ENCODE peak calls at places on chromosomes 13 and 19, in seven cellular contexts. L is thyroid gland; W is cardiac muscle cell; Q is IMR-90; I is CD8-positive, alpha-beta T cell; M is ovary; X is GM06990. N is an unnamed sample.

GRCh38 chr13:114047358-114047881 is 73.5 kb upstream of the C13orf46 start:
- DNase-seq in L (no peak), W (no peak), Q (peak; percentile 43), I (no peak), M (no peak), X (no peak), N (no peak)

GRCh38 chr19:39146091-39146490 is 20.5 kb downstream of the PAK4 start:
- DNase-seq in L (no peak), W (no peak), Q (no peak), I (no peak), M (no peak), X (no peak), N (no peak)

GRCh38 chr13:98300956-98301641 is 124.0 kb upstream of the RNF113B start:
- DNase-seq in L (peak; percentile 39), W (no peak), Q (peak; percentile 82), I (no peak), M (no peak), X (no peak), N (no peak)

GRCh38 chr13:113963376-113963775 is 10.5 kb downstream of the C13orf46 start:
- DNase-seq in L (no peak), W (no peak), Q (no peak), I (no peak), M (no peak), X (no peak), N (no peak)

GRCh38 chr19:32662186-32662585 is 12.8 kb downstream of the ANKRD27 start:
- DNase-seq in L (no peak), W (no peak), Q (peak; percentile 58), I (no peak), M (no peak), X (no peak), N (no peak)

GRCh38 chr13:99434258-99434788 is 66.9 kb upstream of the TM9SF2 start:
- DNase-seq in L (no peak), W (no peak), Q (no peak), I (peak; percentile 62), M (no peak), X (no peak), N (peak; percentile 42)

GRCh38 chr13:51811920-51812328 is 8.0 kb upstream of the DHRS12 start:
- DNase-seq in L (peak; percentile 27), W (no peak), Q (no peak), I (no peak), M (no peak), X (peak; percentile 35), N (no peak)

GRCh38 chr13:80716610-80717081 is 375.7 kb upstream of the SPRY2 start:
- DNase-seq in L (no peak), W (peak; percentile 45), Q (no peak), I (no peak), M (no peak), X (no peak), N (peak; percentile 5)

GRCh38 chr13:29835280-29836061 is 14.9 kb downstream of the UBL3 start:
- DNase-seq in L (no peak), W (no peak), Q (no peak), I (no peak), M (no peak), X (no peak), N (no peak)

GRCh38 chr13:46354143-46355087 is 32.6 kb downstream of the RUBCNL start:
- DNase-seq in L (no peak), W (no peak), Q (peak; percentile 88), I (no peak), M (no peak), X (peak; percentile 37), N (no peak)

GRCh38 chr13:55820817-55821216 is 1319.9 kb upstream of the PRR20A start:
- DNase-seq in L (no peak), W (no peak), Q (no peak), I (no peak), M (no peak), X (no peak), N (no peak)

GRCh38 chr19:5308471-5309437 is 31.9 kb downstream of the PTPRS start:
- DNase-seq in L (peak; percentile 45), W (no peak), Q (peak; percentile 90), I (no peak), M (peak; percentile 88), X (no peak), N (no peak)

GRCh38 chr19:50706387-50706786 is 13.2 kb downstream of the SHANK1 start:
- DNase-seq in L (no peak), W (no peak), Q (no peak), I (no peak), M (no peak), X (no peak), N (no peak)

GRCh38 chr19:2456301-2456570 is 523 bp downstream of the LMNB2 start:
- DNase-seq in L (no peak), W (no peak), Q (no peak), I (no peak), M (peak; percentile 53), X (no peak), N (no peak)

GRCh38 chr19:43641333-43641732 is 1.7 kb upstream of the CADM4 start:
- DNase-seq in L (no peak), W (no peak), Q (no peak), I (no peak), M (no peak), X (no peak), N (no peak)
- H3K4me3 ChIP-seq in L (no peak overlapping the region), W (no peak overlapping the region), Q (no peak overlapping the region), I (no peak overlapping the region), M (no peak overlapping the region), X (no peak overlapping the region), N (no peak overlapping the region)

GRCh38 chr19:10286803-10287737 is at the start of gene ICAM4:
- DNase-seq in L (peak; percentile 41), W (peak; percentile 71), Q (peak; percentile 29), I (no peak), M (peak; percentile 83), X (peak; percentile 69), N (no peak)

GRCh38 chr19:10289836-10290438 is at the start of gene ICAM5:
- DNase-seq in L (no peak), W (peak; percentile 61), Q (peak; percentile 42), I (no peak), M (peak; percentile 56), X (peak; percentile 72), N (no peak)

GRCh38 chr19:10290439-10290875 is 705 bp downstream of the ICAM5 start:
- DNase-seq in L (no peak), W (peak; percentile 32), Q (peak; percentile 7), I (no peak), M (peak; percentile 51), X (no peak), N (no peak)

GRCh38 chr19:10289167-10289835 is 451 bp upstream of the ICAM5 start:
- DNase-seq in L (no peak), W (peak; percentile 77), Q (peak; percentile 54), I (peak; percentile 44), M (peak; percentile 68), X (peak; percentile 86), N (no peak)

DNA sequence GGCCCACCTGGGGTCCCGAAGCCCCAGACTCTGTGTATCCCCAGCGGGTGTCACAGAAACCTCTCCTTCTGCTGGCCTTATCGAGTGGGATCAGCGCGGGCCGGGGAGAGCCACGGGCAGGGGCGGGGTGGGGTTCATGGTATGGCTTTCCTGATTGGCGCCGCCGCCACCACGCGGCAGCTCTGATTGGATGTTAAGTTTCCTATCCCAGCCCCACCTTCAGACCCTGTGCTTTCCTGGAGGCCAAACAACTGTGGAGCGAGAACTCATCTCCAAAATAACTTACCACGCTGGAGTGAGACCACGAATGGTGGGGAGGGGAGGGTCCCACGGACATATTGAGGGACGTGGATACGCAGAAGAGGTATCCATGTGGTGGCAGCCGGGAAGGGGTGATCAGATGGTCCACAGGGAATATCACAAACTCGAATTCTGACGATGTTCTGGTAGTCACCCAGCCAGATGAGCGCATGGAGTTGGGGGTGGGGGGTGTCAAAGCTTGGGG is 1.0 kb upstream of the ICAM5 start:
- DNase-seq in L (no peak), W (peak; percentile 65), Q (peak; percentile 40), I (no peak), M (no peak), X (peak; percentile 76), N (peak; percentile 29)
- H3K4me3 ChIP-seq in L (no peak overlapping the region), W (peak overlapping the region; percentile 50), Q (peak overlapping the region; percentile 77), I (peak overlapping the region; percentile 47), M (no peak overlapping the region), X (peak overlapping the region; percentile 55), N (no peak overlapping the region)

GRCh38 chr19:11578342-11579142 is 1.1 kb upstream of the ACP5 start:
- DNase-seq in L (peak; percentile 37), W (peak; percentile 20), Q (no peak), I (no peak), M (peak; percentile 81), X (peak; percentile 78), N (peak; percentile 42)
- H3K4me3 ChIP-seq in L (peak overlapping the region; percentile 20), W (no peak overlapping the region), Q (no peak overlapping the region), I (peak overlapping the region; percentile 65), M (peak overlapping the region; percentile 12), X (peak overlapping the region; percentile 65), N (peak overlapping the region; percentile 73)

DNA sequence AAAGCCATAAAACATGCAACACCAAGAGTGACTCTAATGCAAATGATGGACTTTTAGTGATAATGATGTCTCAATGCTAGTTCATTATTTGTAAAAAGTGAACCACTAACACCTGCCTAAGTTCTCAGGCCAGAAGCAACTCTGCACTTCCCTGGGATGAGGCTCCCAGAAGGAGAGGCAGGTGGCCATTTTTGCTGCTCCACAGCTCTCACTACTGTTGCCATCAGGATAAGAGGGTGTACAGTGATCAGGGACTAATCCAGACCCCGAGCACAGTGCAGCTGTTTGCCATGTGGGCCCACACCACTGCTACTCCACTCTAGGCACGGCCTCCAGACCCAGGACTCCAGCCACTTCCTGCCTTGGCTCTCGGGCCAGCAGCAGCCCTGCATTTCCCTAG is 828.3 kb upstream of the MIR17HG start:
- DNase-seq in L (no peak), W (no peak), Q (no peak), I (no peak), M (no peak), X (no peak), N (no peak)
- H3K4me3 ChIP-seq in L (no peak overlapping the region), W (no peak overlapping the region), Q (no peak overlapping the region), I (no peak overlapping the region), M (no peak overlapping the region), X (no peak overlapping the region), N (no peak overlapping the region)

GRCh38 chr19:8361921-8362793 is 1.8 kb upstream of the ANGPTL4 start:
- DNase-seq in L (peak; percentile 99), W (peak; percentile 89), Q (peak; percentile 99), I (no peak), M (peak; percentile 79), X (no peak), N (peak; percentile 98)
- H3K4me3 ChIP-seq in L (no peak overlapping the region), W (no peak overlapping the region), Q (no peak overlapping the region), I (no peak overlapping the region), M (no peak overlapping the region), X (no peak overlapping the region), N (no peak overlapping the region)